ENCODE peak calls at places on chromosomes 7 and 10, in ten cellular contexts. B is colonic mucosa, D is dorsolateral prefrontal cortex, R is left ventricle myocardium inferior, O is spleen, F is AG10803, C is tibial nerve, S is coronary artery, E is AG09309, M is tibial artery. V is an unnamed sample.

GRCh38 chr7:2840458-2840857 is 3.6 kb downstream of the GNA12 start:
- DNase-seq in B (no peak), D (no peak), R (no peak), O (no peak), F (no peak), C (no peak), S (no peak), E (no peak), M (no peak), V (no peak)

GRCh38 chr7:107967420-107967819 is 35.5 kb downstream of the LAMB1 start:
- DNase-seq in B (no peak), D (no peak), R (no peak), O (no peak), F (no peak), C (no peak), S (no peak), E (no peak), M (no peak), V (no peak)

GRCh38 chr10:59894114-59894513 is 12.2 kb downstream of the CCDC6 start:
- DNase-seq in B (peak), D (peak), R (no peak), O (no peak), F (peak), C (no peak), S (no peak), E (peak), M (no peak), V (no peak)

GRCh38 chr10:96998329-96998888 is 166.3 kb downstream of the LCOR start:
- DNase-seq in B (no peak), D (no peak), R (no peak), O (no peak), F (peak), C (no peak), S (no peak), E (no peak), M (no peak), V (no peak)

GRCh38 chr7:41573881-41574280 is 129.0 kb downstream of the INHBA start:
- DNase-seq in B (no peak), D (no peak), R (no peak), O (no peak), F (no peak), C (no peak), S (no peak), E (no peak), M (no peak), V (no peak)

GRCh38 chr10:24313233-24313632 is 104.3 kb downstream of the KIAA1217 start:
- DNase-seq in B (no peak), D (no peak), R (no peak), O (no peak), F (no peak), C (no peak), S (no peak), E (no peak), M (no peak), V (no peak)

GRCh38 chr10:80670774-80671173 is 133.1 kb downstream of the SH2D4B start:
- DNase-seq in B (no peak), D (no peak), R (no peak), O (no peak), F (no peak), C (no peak), S (no peak), E (no peak), M (no peak), V (no peak)

GRCh38 chr7:152998440-152998839 is 238.9 kb downstream of the ACTR3B start:
- DNase-seq in B (no peak), D (no peak), R (no peak), O (no peak), F (no peak), C (no peak), S (no peak), E (no peak), M (no peak), V (no peak)

GRCh38 chr7:68258569-68258968 is 1261.9 kb downstream of the TYW1 start:
- DNase-seq in B (no peak), D (no peak), R (no peak), O (no peak), F (no peak), C (no peak), S (no peak), E (no peak), M (no peak), V (no peak)

GRCh38 chr7:29588900-29589696 is 25.5 kb downstream of the PRR15 start:
- DNase-seq in B (peak), D (no peak), R (no peak), O (no peak), F (peak), C (no peak), S (no peak), E (no peak), M (no peak), V (no peak)

GRCh38 chr7:76040126-76040525 is 7.7 kb downstream of the STYXL1 start:
- DNase-seq in B (no peak), D (no peak), R (no peak), O (no peak), F (no peak), C (no peak), S (no peak), E (no peak), M (no peak), V (no peak)

GRCh38 chr10:99533496-99534455 is 1.0 kb downstream of the NKX2-3 start:
- DNase-seq in B (no peak), D (no peak), R (no peak), O (peak), F (no peak), C (no peak), S (no peak), E (no peak), M (no peak), V (no peak)

GRCh38 chr10:86857097-86857825 is 100.2 kb downstream of the MMRN2 start:
- DNase-seq in B (no peak), D (no peak), R (no peak), O (no peak), F (peak), C (no peak), S (no peak), E (no peak), M (no peak), V (no peak)

GRCh38 chr7:147380926-147381325 is 1209.6 kb upstream of the C7orf33 start:
- DNase-seq in B (no peak), D (no peak), R (no peak), O (no peak), F (no peak), C (no peak), S (no peak), E (no peak), M (no peak), V (no peak)

GRCh38 chr7:29764227-29764626 is 42.1 kb upstream of the WIPF3 start:
- DNase-seq in B (peak), D (no peak), R (no peak), O (no peak), F (no peak), C (no peak), S (no peak), E (no peak), M (no peak), V (no peak)

GRCh38 chr7:135913404-135913803 is 63.8 kb downstream of the MTPN start:
- DNase-seq in B (no peak), D (no peak), R (no peak), O (no peak), F (no peak), C (no peak), S (no peak), E (no peak), M (no peak), V (peak)

GRCh38 chr10:120948889-120949382 is 97.8 kb downstream of the WDR11 start:
- DNase-seq in B (peak), D (peak), R (peak), O (peak), F (peak), C (peak), S (no peak), E (peak), M (peak), V (no peak)

GRCh38 chr10:74013004-74013403 is 15.1 kb downstream of the VCL start:
- DNase-seq in B (no peak), D (no peak), R (no peak), O (no peak), F (peak), C (no peak), S (no peak), E (no peak), M (no peak), V (no peak)

GRCh38 chr7:139743967-139744767 is 33.6 kb downstream of the HIPK2 start:
- DNase-seq in B (no peak), D (no peak), R (no peak), O (no peak), F (peak), C (no peak), S (no peak), E (no peak), M (no peak), V (no peak)

GRCh38 chr7:2757361-2757903 is 69.4 kb downstream of the AMZ1 start:
- DNase-seq in B (no peak), D (peak), R (peak), O (no peak), F (peak), C (no peak), S (no peak), E (no peak), M (peak), V (no peak)

GRCh38 chr10:8044331-8044907 is 10.1 kb upstream of the GATA3 start:
- DNase-seq in B (no peak), D (no peak), R (no peak), O (no peak), F (no peak), C (no peak), S (no peak), E (no peak), M (no peak), V (no peak)

GRCh38 chr10:96632974-96633373 is 46.2 kb upstream of the TM9SF3 start:
- DNase-seq in B (no peak), D (no peak), R (no peak), O (no peak), F (no peak), C (no peak), S (no peak), E (no peak), M (no peak), V (no peak)

GRCh38 chr7:28360739-28361138 is 51.6 kb upstream of the CREB5 start:
- DNase-seq in B (no peak), D (no peak), R (no peak), O (no peak), F (no peak), C (no peak), S (no peak), E (no peak), M (no peak), V (peak)

GRCh38 chr10:85874208-85874607 is 492.4 kb downstream of the GRID1 start:
- DNase-seq in B (no peak), D (no peak), R (no peak), O (no peak), F (no peak), C (no peak), S (no peak), E (no peak), M (no peak), V (no peak)

GRCh38 chr7:38863609-38864291 is 45.2 kb downstream of the VPS41 start:
- DNase-seq in B (no peak), D (no peak), R (no peak), O (no peak), F (no peak), C (no peak), S (no peak), E (no peak), M (no peak), V (no peak)

GRCh38 chr10:10831085-10831484 is 186.6 kb upstream of the CELF2 start:
- DNase-seq in B (no peak), D (no peak), R (no peak), O (no peak), F (peak), C (no peak), S (peak), E (peak), M (peak), V (no peak)

GRCh38 chr10:35270100-35270499 is 66.2 kb upstream of the CCNY start:
- DNase-seq in B (no peak), D (no peak), R (no peak), O (no peak), F (no peak), C (no peak), S (no peak), E (no peak), M (no peak), V (no peak)

GRCh38 chr10:113644185-113645120 is 19.4 kb downstream of the NRAP start:
- DNase-seq in B (peak), D (no peak), R (no peak), O (no peak), F (peak), C (no peak), S (no peak), E (no peak), M (no peak), V (no peak)

GRCh38 chr10:31322647-31323046 is 3.6 kb downstream of the ZEB1 start:
- DNase-seq in B (no peak), D (no peak), R (no peak), O (no peak), F (peak), C (no peak), S (no peak), E (no peak), M (no peak), V (no peak)

GRCh38 chr10:1670541-1671365 is 66.6 kb downstream of the ADARB2 start:
- DNase-seq in B (no peak), D (no peak), R (no peak), O (peak), F (no peak), C (no peak), S (no peak), E (no peak), M (no peak), V (no peak)

GRCh38 chr7:95199779-95200558 is 124.4 kb downstream of the PON1 start:
- DNase-seq in B (no peak), D (peak), R (no peak), O (no peak), F (peak), C (no peak), S (no peak), E (no peak), M (peak), V (no peak)

GRCh38 chr7:64174941-64175340 is 32.1 kb upstream of the ZNF735 start:
- DNase-seq in B (no peak), D (no peak), R (no peak), O (no peak), F (no peak), C (no peak), S (no peak), E (no peak), M (no peak), V (no peak)

GRCh38 chr10:14555806-14556205 is 218.9 kb downstream of the FAM107B start:
- DNase-seq in B (no peak), D (no peak), R (no peak), O (no peak), F (no peak), C (no peak), S (no peak), E (no peak), M (no peak), V (no peak)

GRCh38 chr7:117731455-117731854 is 141.8 kb downstream of the CTTNBP2 start:
- DNase-seq in B (no peak), D (no peak), R (no peak), O (no peak), F (no peak), C (no peak), S (no peak), E (no peak), M (peak), V (no peak)

GRCh38 chr7:50953303-50953702 is 170.6 kb upstream of the GRB10 start:
- DNase-seq in B (no peak), D (no peak), R (no peak), O (no peak), F (no peak), C (no peak), S (no peak), E (no peak), M (no peak), V (peak)
- H3K4me3 ChIP-seq in B (no peak), D (no peak), R (no peak), O (no peak), F (no peak), C (no peak), S (no peak), E (no peak), M (no peak), V (no peak)

DNA sequence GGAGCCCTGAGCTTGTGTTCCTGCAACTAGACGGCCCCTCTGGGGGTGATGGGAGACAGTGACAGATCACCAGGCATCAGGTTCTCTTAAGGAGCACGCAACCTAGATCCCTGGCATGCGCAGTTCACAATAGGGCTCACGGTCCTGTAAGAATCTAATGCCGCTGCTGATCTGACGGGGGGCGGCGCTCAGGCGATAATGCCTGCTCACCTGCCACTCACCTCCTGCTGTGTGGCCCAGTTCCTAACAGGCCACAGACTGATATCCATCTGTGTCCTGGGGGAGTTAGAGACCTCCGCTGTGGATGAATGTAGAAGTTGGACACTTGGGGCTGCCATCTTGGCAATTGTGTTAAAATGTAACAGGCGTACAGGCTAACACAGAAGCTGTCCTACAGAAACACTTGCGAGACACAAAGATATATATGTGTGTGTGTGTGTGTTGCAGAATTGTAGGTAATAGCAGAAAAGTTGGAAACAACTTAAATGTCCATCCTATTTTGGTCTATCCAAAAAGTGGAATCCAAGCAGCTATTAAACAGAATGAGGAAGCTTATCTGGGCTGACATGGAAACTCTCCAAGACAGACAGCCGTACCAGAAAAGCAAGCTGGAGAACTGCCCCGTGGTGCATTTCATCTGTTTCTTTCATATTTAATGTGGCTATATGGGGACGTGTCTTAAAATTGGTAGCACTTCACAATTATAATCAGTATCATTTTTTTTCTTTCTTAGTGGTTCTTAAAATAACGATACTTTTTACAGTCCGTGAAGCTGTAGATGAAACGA is 82.8 kb downstream of the MKI67 start:
- DNase-seq in B (no peak), D (no peak), R (no peak), O (peak), F (no peak), C (no peak), S (no peak), E (no peak), M (no peak), V (no peak)
- H3K4me3 ChIP-seq in B (no peak), D (no peak), R (no peak), O (no peak), F (no peak), C (no peak), S (no peak), E (no peak), M (no peak), V (no peak)

DNA sequence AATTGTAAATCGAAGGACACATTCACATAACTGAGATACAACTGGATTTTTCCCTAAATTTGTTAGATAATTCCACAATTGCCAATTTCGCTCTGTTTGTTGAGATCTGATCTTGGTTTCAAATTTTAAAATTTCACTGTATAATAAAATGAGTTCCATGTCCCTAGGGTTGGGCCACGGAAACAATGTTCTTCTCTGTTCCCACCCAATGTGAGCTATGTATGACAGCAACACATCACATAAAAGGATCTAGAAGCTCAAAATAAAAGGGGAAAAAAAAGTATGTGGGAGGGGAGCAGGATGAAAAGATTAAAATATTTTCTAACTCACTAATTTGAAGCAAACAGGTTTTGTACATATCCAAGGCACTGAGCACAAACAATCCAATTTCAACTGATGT is 287.8 kb upstream of the MKLN1 start:
- DNase-seq in B (no peak), D (no peak), R (no peak), O (no peak), F (peak), C (no peak), S (no peak), E (no peak), M (no peak), V (no peak)
- H3K4me3 ChIP-seq in B (no peak), D (peak), R (peak), O (no peak), F (peak), C (no peak), S (peak), E (no peak), M (no peak), V (no peak)

DNA sequence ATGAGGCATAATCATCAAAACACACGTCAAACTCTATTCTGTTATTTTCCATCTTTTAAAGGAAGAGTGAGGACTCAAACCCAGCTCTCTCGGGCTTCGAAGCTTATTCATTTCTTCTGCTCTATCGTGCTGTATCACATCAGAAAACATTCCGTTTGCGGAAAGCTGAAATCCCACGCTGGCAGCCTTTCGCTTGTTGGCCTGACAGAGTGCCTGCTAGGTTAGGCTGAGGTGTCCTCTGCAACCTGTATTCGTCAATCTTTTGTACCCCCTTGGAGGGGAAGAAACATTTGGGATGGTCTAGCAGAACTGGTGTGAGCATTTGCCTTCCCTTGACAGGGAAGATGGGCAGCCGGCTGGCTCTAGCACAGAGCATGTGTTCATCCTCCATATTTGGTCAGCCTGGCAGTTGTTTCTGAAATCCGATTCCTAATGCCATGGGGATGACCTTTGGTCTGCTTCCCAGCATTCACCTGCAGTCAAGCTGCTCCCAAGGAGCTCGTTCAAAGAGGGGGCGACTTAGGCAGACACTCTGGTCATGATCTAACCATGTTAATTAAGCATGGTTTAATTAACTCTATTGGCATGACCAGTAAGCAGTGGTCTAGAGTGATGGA is 55.2 kb downstream of the TACC2 start:
- DNase-seq in B (peak), D (no peak), R (no peak), O (peak), F (no peak), C (no peak), S (no peak), E (no peak), M (peak), V (no peak)
- H3K4me3 ChIP-seq in B (no peak), D (no peak), R (no peak), O (no peak), F (no peak), C (no peak), S (peak), E (no peak), M (peak), V (peak)

GRCh38 chr7:112088484-112089016 is 117.6 kb downstream of the DOCK4 start:
- DNase-seq in B (no peak), D (no peak), R (no peak), O (no peak), F (no peak), C (no peak), S (no peak), E (no peak), M (no peak), V (no peak)
- H3K4me3 ChIP-seq in B (no peak), D (no peak), R (no peak), O (no peak), F (no peak), C (no peak), S (no peak), E (no peak), M (no peak), V (no peak)

GRCh38 chr7:105978035-105978434 is 15.0 kb downstream of the CDHR3 start:
- DNase-seq in B (no peak), D (no peak), R (peak), O (no peak), F (no peak), C (no peak), S (no peak), E (no peak), M (no peak), V (no peak)
- H3K4me3 ChIP-seq in B (no peak), D (no peak), R (no peak), O (no peak), F (no peak), C (no peak), S (no peak), E (no peak), M (no peak), V (no peak)

V was measured in esophagus muscularis mucosa.